ENCODE peak calls at places on chromosomes 3 and 15, in five cellular contexts. F, V, G, E and A are unnamed samples.
A peak's percentile ranks its signal among the peaks of the same experiment; 100 is the strongest.

GRCh38 chr15:25727116-25727515 is 136.0 kb downstream of the ATP10A start:
- DNase-seq in V (no peak), E (no peak), G (no peak), F (no peak), A (no peak)

GRCh38 chr15:50182233-50183013 is 427 bp downstream of the SLC27A2 start:
- DNase-seq in G (peak; percentile 32), F (peak; percentile 75), E (peak; percentile 41), V (peak; percentile 84), A (peak; percentile 80)

GRCh38 chr3:181265750-181266333 is 276.3 kb upstream of the DNAJC19 start:
- DNase-seq in V (no peak), G (no peak), F (no peak), E (peak; percentile 35), A (no peak)

GRCh38 chr15:31361764-31362120 is 35.1 kb downstream of the KLF13 start:
- DNase-seq in V (peak; percentile 21), G (no peak), E (peak; percentile 16), F (no peak), A (no peak)

GRCh38 chr3:73687081-73688004 is 62.6 kb upstream of the PDZRN3 start:
- DNase-seq in V (no peak), G (no peak), F (no peak), E (no peak), A (no peak)

GRCh38 chr3:185216587-185216918 is 37.3 kb downstream of the EHHADH start:
- DNase-seq in G (no peak), F (no peak), V (no peak), E (no peak), A (no peak)

GRCh38 chr3:14831916-14832430 is 13.2 kb downstream of the FGD5 start:
- DNase-seq in F (no peak), V (no peak), G (no peak), E (no peak), A (no peak)

GRCh38 chr3:187930021-187930420 is 184.8 kb upstream of the BCL6 start:
- DNase-seq in F (no peak), V (no peak), E (no peak), G (no peak), A (no peak)

GRCh38 chr3:79052054-79052681 is 715.6 kb downstream of the ROBO1 start:
- DNase-seq in G (no peak), E (no peak), F (no peak), V (no peak), A (no peak)

GRCh38 chr3:69386535-69387385 is 872 bp upstream of the FRMD4B start:
- DNase-seq in F (peak; percentile 37), E (peak; percentile 34), G (no peak), V (no peak), A (peak; percentile 36)

GRCh38 chr3:137987723-137988122 is 22.2 kb upstream of the CLDN18 start:
- DNase-seq in V (no peak), E (no peak), F (no peak), G (no peak), A (no peak)

GRCh38 chr15:77974416-77975331 is 102.8 kb downstream of the TBC1D2B start:
- DNase-seq in G (no peak), V (no peak), F (no peak), E (no peak), A (no peak)

GRCh38 chr3:44184319-44184953 is 57.2 kb upstream of the TOPAZ1 start:
- DNase-seq in E (no peak), V (no peak), G (no peak), F (no peak), A (no peak)

GRCh38 chr3:52182203-52182602 is 15.8 kb upstream of the ALAS1 start:
- DNase-seq in E (no peak), F (no peak), V (no peak), G (no peak), A (no peak)

GRCh38 chr3:179526989-179527391 is 35.7 kb upstream of the ACTL6A start:
- DNase-seq in F (no peak), E (peak; percentile 40), V (no peak), G (no peak), A (no peak)

GRCh38 chr3:187743195-187744141 is 1.8 kb downstream of the BCL6 start:
- DNase-seq in G (no peak), V (peak; percentile 83), E (peak; percentile 59), F (no peak), A (no peak)

GRCh38 chr3:173128633-173129032 is 12.4 kb downstream of the SPATA16 start:
- DNase-seq in V (no peak), G (no peak), E (peak; percentile 7), F (no peak), A (no peak)

GRCh38 chr3:192816274-192816853 is 89.0 kb upstream of the FGF12 start:
- DNase-seq in V (no peak), G (no peak), F (no peak), E (peak; percentile 65), A (no peak)
- TF ChIP-seq CTCF in V (peak; percentile 70), G (peak; percentile 47), F (peak; percentile 53), E (peak; percentile 64), A (peak; percentile 34)

GRCh38 chr15:68734886-68735285 is 85.8 kb downstream of the ANP32A start:
- DNase-seq in F (no peak), E (no peak), V (no peak), G (peak; percentile 52), A (no peak)
- TF ChIP-seq CTCF in F (no peak), E (no peak), V (no peak), G (no peak), A (no peak)

GRCh38 chr3:36837089-36837488 is 72.7 kb upstream of the DCLK3 start:
- DNase-seq in E (no peak), G (no peak), V (no peak), F (no peak), A (no peak)
- TF ChIP-seq CTCF in E (no peak), G (no peak), V (no peak), F (peak; percentile 36), A (peak; percentile 31)

GRCh38 chr15:69026355-69026754 is 11.9 kb downstream of the NOX5 start:
- DNase-seq in F (no peak), E (no peak), G (no peak), V (no peak), A (no peak)
- TF ChIP-seq CTCF in F (no peak), E (no peak), G (no peak), V (no peak), A (no peak)

GRCh38 chr15:64688770-64689169 is 86.6 kb downstream of the RBPMS2 start:
- DNase-seq in E (no peak), V (no peak), F (no peak), G (no peak), A (no peak)

GRCh38 chr15:64690008-64690407 is 85.4 kb downstream of the RBPMS2 start:
- DNase-seq in E (no peak), G (no peak), V (no peak), F (no peak), A (no peak)

GRCh38 chr15:64693134-64693533 is 82.3 kb downstream of the RBPMS2 start:
- DNase-seq in G (no peak), F (no peak), E (peak; percentile 45), V (no peak), A (no peak)

GRCh38 chr15:64692166-64692565 is 83.2 kb downstream of the RBPMS2 start:
- DNase-seq in V (no peak), G (no peak), F (no peak), E (no peak), A (no peak)

GRCh38 chr15:64690578-64691296 is 84.7 kb downstream of the RBPMS2 start:
- DNase-seq in G (no peak), F (no peak), V (no peak), E (no peak), A (no peak)
- TF ChIP-seq CTCF in G (peak; percentile 11), F (no peak), V (no peak), E (peak; percentile 7), A (no peak)

GRCh38 chr3:30779686-30780287 is 114.7 kb downstream of the GADL1 start:
- DNase-seq in E (peak; percentile 65), F (peak; percentile 9), G (no peak), V (no peak), A (peak; percentile 15)
- TF ChIP-seq CTCF in E (peak; percentile 51), F (peak; percentile 53), G (no peak), V (no peak), A (peak; percentile 39)

DNA sequence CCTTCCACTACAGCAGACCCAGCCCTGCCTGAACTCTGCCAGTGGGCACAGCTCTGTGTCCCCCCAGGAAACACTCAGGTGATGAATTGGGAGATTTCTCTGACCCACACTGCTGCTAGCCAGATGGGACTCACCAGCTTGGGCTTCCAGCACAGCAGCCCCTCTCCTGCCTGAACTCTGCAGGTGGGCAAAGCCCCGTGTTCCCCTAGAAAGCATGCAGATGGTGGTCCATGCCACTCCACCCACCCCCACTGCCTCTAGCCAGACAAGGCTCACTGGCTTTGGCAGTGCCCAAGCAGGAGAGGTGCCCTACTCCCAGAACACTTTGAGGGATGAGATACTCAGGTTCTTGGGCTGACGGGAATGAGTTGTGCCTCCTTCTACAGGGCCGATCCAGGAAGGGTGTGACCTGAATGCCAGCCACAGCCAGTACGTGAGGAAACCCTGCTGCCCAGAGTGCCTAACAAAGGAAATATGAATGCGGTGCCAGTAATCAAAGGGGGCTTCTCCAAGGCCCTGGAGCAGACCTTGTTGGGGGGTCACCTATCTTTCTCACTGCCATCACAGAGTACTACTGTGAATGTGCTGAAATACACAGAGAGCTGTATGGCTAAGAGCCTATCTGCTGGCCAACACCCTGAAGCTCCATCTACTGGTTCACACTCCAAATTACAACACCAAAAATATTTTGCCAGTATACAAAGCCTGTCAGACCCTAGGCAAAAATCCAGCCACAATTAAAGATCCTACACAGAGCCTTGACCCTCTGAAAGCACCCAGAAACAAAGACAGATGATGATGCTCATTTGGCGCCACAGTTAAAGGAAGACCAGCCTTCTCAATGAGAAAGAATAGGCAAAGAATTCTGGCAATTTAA is 61.9 kb downstream of the BTLA start:
- DNase-seq in G (no peak), V (no peak), F (peak; percentile 17), E (peak; percentile 63), A (peak; percentile 45)
- TF ChIP-seq CTCF in G (no peak), V (no peak), F (no peak), E (peak; percentile 51), A (peak; percentile 48)

GRCh38 chr3:123941150-123941941 is 19.7 kb downstream of the CCDC14 start:
- DNase-seq in F (no peak), V (no peak), G (no peak), E (peak; percentile 11), A (no peak)
- TF ChIP-seq CTCF in F (peak; percentile 8), V (peak; percentile 11), G (no peak), E (peak; percentile 16), A (no peak)